ENCODE peak calls at places on chromosomes 7 and 10, in seven cellular contexts. One of them, this sample, is unnamed.
A peak's percentile ranks its signal among the peaks of the same experiment; 100 is the strongest.

GRCh38 chr10:63217120-63217605 is 84.0 kb downstream of the NRBF2 start:
- DNase-seq in CD4-positive, alpha-beta memory T cell: peak; percentile 64
- DNase-seq in NCI-H2081: peak; percentile 29
- DNase-seq in ELR: peak; percentile 80
- DNase-seq in lower leg skin: no peak
- DNase-seq in SW 1271: no peak
- DNase-seq in nucleus accumbens: no peak
- DNase-seq in this sample: peak; percentile 47

GRCh38 chr7:77908664-77909063 is 110.1 kb downstream of the PHTF2 start:
- DNase-seq in SW 1271: no peak
- DNase-seq in NCI-H2081: no peak
- DNase-seq in ELR: no peak
- DNase-seq in nucleus accumbens: no peak
- DNase-seq in CD4-positive, alpha-beta memory T cell: no peak
- DNase-seq in lower leg skin: no peak
- DNase-seq in this sample: no peak

GRCh38 chr10:85919358-85920022 is 447.1 kb downstream of the GRID1 start:
- DNase-seq in NCI-H2081: peak; percentile 78
- DNase-seq in CD4-positive, alpha-beta memory T cell: no peak
- DNase-seq in nucleus accumbens: no peak
- DNase-seq in SW 1271: no peak
- DNase-seq in lower leg skin: no peak
- DNase-seq in ELR: no peak
- DNase-seq in this sample: peak; percentile 13

GRCh38 chr7:117834983-117835664 is 38.1 kb downstream of the CTTNBP2 start:
- DNase-seq in NCI-H2081: peak; percentile 77
- DNase-seq in nucleus accumbens: no peak
- DNase-seq in CD4-positive, alpha-beta memory T cell: no peak
- DNase-seq in lower leg skin: no peak
- DNase-seq in ELR: no peak
- DNase-seq in SW 1271: no peak
- DNase-seq in this sample: no peak

GRCh38 chr7:79050592-79050991 is 402.9 kb downstream of the MAGI2 start:
- DNase-seq in SW 1271: no peak
- DNase-seq in NCI-H2081: no peak
- DNase-seq in nucleus accumbens: peak; percentile 13
- DNase-seq in lower leg skin: no peak
- DNase-seq in CD4-positive, alpha-beta memory T cell: no peak
- DNase-seq in ELR: peak; percentile 40
- DNase-seq in this sample: no peak

GRCh38 chr7:103011650-103012049 is 62.9 kb downstream of the FBXL13 start:
- DNase-seq in lower leg skin: no peak
- DNase-seq in SW 1271: no peak
- DNase-seq in nucleus accumbens: no peak
- DNase-seq in ELR: peak; percentile 47
- DNase-seq in CD4-positive, alpha-beta memory T cell: no peak
- DNase-seq in NCI-H2081: no peak
- DNase-seq in this sample: no peak

GRCh38 chr7:5215313-5215712 is 25.3 kb downstream of the WIPI2 start:
- DNase-seq in SW 1271: no peak
- DNase-seq in lower leg skin: no peak
- DNase-seq in CD4-positive, alpha-beta memory T cell: no peak
- DNase-seq in ELR: no peak
- DNase-seq in nucleus accumbens: no peak
- DNase-seq in NCI-H2081: no peak
- DNase-seq in this sample: no peak

GRCh38 chr10:15370741-15371701 is at the start of gene FAM171A1:
- DNase-seq in ELR: peak; percentile 70
- DNase-seq in NCI-H2081: peak; percentile 54
- DNase-seq in CD4-positive, alpha-beta memory T cell: peak; percentile 62
- DNase-seq in SW 1271: no peak
- DNase-seq in lower leg skin: peak; percentile 83
- DNase-seq in nucleus accumbens: peak; percentile 77
- DNase-seq in this sample: peak; percentile 83

GRCh38 chr10:12902135-12902572 is 99.4 kb downstream of the CCDC3 start:
- DNase-seq in SW 1271: no peak
- DNase-seq in ELR: peak; percentile 57
- DNase-seq in lower leg skin: no peak
- DNase-seq in CD4-positive, alpha-beta memory T cell: peak; percentile 26
- DNase-seq in NCI-H2081: peak; percentile 42
- DNase-seq in nucleus accumbens: peak; percentile 43
- DNase-seq in this sample: peak; percentile 79

GRCh38 chr10:77970869-77971803 is 44.6 kb upstream of the DLG5 start:
- DNase-seq in nucleus accumbens: no peak
- DNase-seq in SW 1271: no peak
- DNase-seq in CD4-positive, alpha-beta memory T cell: no peak
- DNase-seq in NCI-H2081: no peak
- DNase-seq in lower leg skin: peak; percentile 91
- DNase-seq in ELR: peak; percentile 82
- DNase-seq in this sample: no peak

GRCh38 chr7:116025098-116025809 is 5.3 kb downstream of the TFEC start:
- DNase-seq in ELR: peak; percentile 21
- DNase-seq in CD4-positive, alpha-beta memory T cell: no peak
- DNase-seq in lower leg skin: no peak
- DNase-seq in SW 1271: no peak
- DNase-seq in NCI-H2081: no peak
- DNase-seq in nucleus accumbens: no peak
- DNase-seq in this sample: no peak

GRCh38 chr7:99386584-99387238 is 12.2 kb downstream of the ARPC1B start:
- DNase-seq in ELR: peak; percentile 69
- DNase-seq in nucleus accumbens: no peak
- DNase-seq in SW 1271: peak; percentile 31
- DNase-seq in NCI-H2081: no peak
- DNase-seq in lower leg skin: no peak
- DNase-seq in CD4-positive, alpha-beta memory T cell: peak; percentile 38
- DNase-seq in this sample: no peak

GRCh38 chr7:28726563-28726962 is 231.6 kb downstream of the TRIL start:
- DNase-seq in NCI-H2081: no peak
- DNase-seq in lower leg skin: no peak
- DNase-seq in ELR: no peak
- DNase-seq in CD4-positive, alpha-beta memory T cell: no peak
- DNase-seq in nucleus accumbens: no peak
- DNase-seq in SW 1271: no peak
- DNase-seq in this sample: no peak

GRCh38 chr10:98404571-98405396 is 10.2 kb downstream of the PYROXD2 start:
- DNase-seq in nucleus accumbens: no peak
- DNase-seq in ELR: peak; percentile 72
- DNase-seq in CD4-positive, alpha-beta memory T cell: no peak
- DNase-seq in NCI-H2081: no peak
- DNase-seq in lower leg skin: no peak
- DNase-seq in SW 1271: no peak
- DNase-seq in this sample: no peak

GRCh38 chr7:64045301-64046040 is at the start of gene ZNF727:
- DNase-seq in SW 1271: peak; percentile 43
- DNase-seq in lower leg skin: no peak
- DNase-seq in NCI-H2081: no peak
- DNase-seq in ELR: no peak
- DNase-seq in nucleus accumbens: peak; percentile 75
- DNase-seq in CD4-positive, alpha-beta memory T cell: peak; percentile 25
- DNase-seq in this sample: peak; percentile 2

GRCh38 chr10:98293550-98294269 is 25.7 kb upstream of the LOXL4 start:
- DNase-seq in lower leg skin: peak; percentile 83
- DNase-seq in NCI-H2081: no peak
- DNase-seq in CD4-positive, alpha-beta memory T cell: no peak
- DNase-seq in ELR: no peak
- DNase-seq in SW 1271: no peak
- DNase-seq in nucleus accumbens: no peak
- DNase-seq in this sample: no peak

GRCh38 chr7:128409435-128410091 is at the start of gene IMPDH1:
- DNase-seq in SW 1271: no peak
- DNase-seq in lower leg skin: peak; percentile 98
- DNase-seq in nucleus accumbens: peak; percentile 89
- DNase-seq in CD4-positive, alpha-beta memory T cell: peak; percentile 83
- DNase-seq in NCI-H2081: peak; percentile 61
- DNase-seq in ELR: peak; percentile 75
- DNase-seq in this sample: peak; percentile 79

GRCh38 chr10:34681933-34682332 is 133.2 kb downstream of the PARD3 start:
- DNase-seq in NCI-H2081: no peak
- DNase-seq in ELR: no peak
- DNase-seq in lower leg skin: no peak
- DNase-seq in nucleus accumbens: no peak
- DNase-seq in SW 1271: no peak
- DNase-seq in CD4-positive, alpha-beta memory T cell: no peak
- DNase-seq in this sample: no peak

GRCh38 chr10:1121311-1121970 is 65.3 kb downstream of the WDR37 start:
- DNase-seq in NCI-H2081: no peak
- DNase-seq in nucleus accumbens: no peak
- DNase-seq in SW 1271: no peak
- DNase-seq in lower leg skin: no peak
- DNase-seq in ELR: no peak
- DNase-seq in CD4-positive, alpha-beta memory T cell: no peak
- DNase-seq in this sample: no peak

GRCh38 chr10:128087146-128087883 is 38.9 kb downstream of the MKI67 start:
- DNase-seq in CD4-positive, alpha-beta memory T cell: no peak
- DNase-seq in nucleus accumbens: no peak
- DNase-seq in NCI-H2081: no peak
- DNase-seq in SW 1271: no peak
- DNase-seq in ELR: no peak
- DNase-seq in lower leg skin: peak; percentile 45
- DNase-seq in this sample: no peak

GRCh38 chr7:117143066-117143465 is 179.8 kb downstream of the WNT2 start:
- DNase-seq in nucleus accumbens: no peak
- DNase-seq in NCI-H2081: no peak
- DNase-seq in CD4-positive, alpha-beta memory T cell: no peak
- DNase-seq in ELR: no peak
- DNase-seq in lower leg skin: no peak
- DNase-seq in SW 1271: no peak
- DNase-seq in this sample: no peak

GRCh38 chr7:99407849-99408346 is 499 bp downstream of the PDAP1 start:
- DNase-seq in NCI-H2081: peak; percentile 70
- DNase-seq in nucleus accumbens: peak; percentile 38
- DNase-seq in CD4-positive, alpha-beta memory T cell: peak; percentile 31
- DNase-seq in SW 1271: no peak
- DNase-seq in ELR: peak; percentile 87
- DNase-seq in lower leg skin: peak; percentile 93
- DNase-seq in this sample: peak; percentile 47

GRCh38 chr7:66535414-66536329 is 93.0 kb upstream of the KCTD7 start:
- DNase-seq in SW 1271: no peak
- DNase-seq in lower leg skin: no peak
- DNase-seq in CD4-positive, alpha-beta memory T cell: no peak
- DNase-seq in NCI-H2081: no peak
- DNase-seq in ELR: no peak
- DNase-seq in nucleus accumbens: no peak
- DNase-seq in this sample: no peak

GRCh38 chr10:95315509-95315908 is 24.7 kb upstream of the PDLIM1 start:
- DNase-seq in NCI-H2081: no peak
- DNase-seq in ELR: no peak
- DNase-seq in nucleus accumbens: no peak
- DNase-seq in lower leg skin: no peak
- DNase-seq in SW 1271: no peak
- DNase-seq in CD4-positive, alpha-beta memory T cell: no peak
- DNase-seq in this sample: no peak

GRCh38 chr7:123372368-123372767 is 162.0 kb downstream of the IQUB start:
- DNase-seq in ELR: no peak
- DNase-seq in SW 1271: no peak
- DNase-seq in nucleus accumbens: no peak
- DNase-seq in NCI-H2081: no peak
- DNase-seq in lower leg skin: no peak
- DNase-seq in CD4-positive, alpha-beta memory T cell: no peak
- DNase-seq in this sample: no peak

GRCh38 chr10:29736325-29737208 is 101.8 kb upstream of the SVIL start:
- DNase-seq in nucleus accumbens: peak; percentile 28
- DNase-seq in ELR: peak; percentile 62
- DNase-seq in CD4-positive, alpha-beta memory T cell: peak; percentile 24
- DNase-seq in SW 1271: peak; percentile 48
- DNase-seq in lower leg skin: peak; percentile 90
- DNase-seq in NCI-H2081: peak; percentile 44
- DNase-seq in this sample: peak; percentile 69

GRCh38 chr7:143384741-143385631 is 3.8 kb downstream of the ZYX start:
- DNase-seq in nucleus accumbens: no peak
- DNase-seq in SW 1271: no peak
- DNase-seq in CD4-positive, alpha-beta memory T cell: no peak
- DNase-seq in lower leg skin: peak; percentile 82
- DNase-seq in ELR: no peak
- DNase-seq in NCI-H2081: no peak
- DNase-seq in this sample: no peak

GRCh38 chr7:103993551-103993950 is 4.1 kb upstream of the RELN start:
- DNase-seq in CD4-positive, alpha-beta memory T cell: no peak
- DNase-seq in SW 1271: no peak
- DNase-seq in lower leg skin: no peak
- DNase-seq in NCI-H2081: no peak
- DNase-seq in ELR: peak; percentile 50
- DNase-seq in nucleus accumbens: no peak
- DNase-seq in this sample: no peak

GRCh38 chr7:46695045-46695708 is 774.1 kb upstream of the IGFBP3 start:
- DNase-seq in CD4-positive, alpha-beta memory T cell: no peak
- DNase-seq in SW 1271: no peak
- DNase-seq in lower leg skin: no peak
- DNase-seq in ELR: peak; percentile 40
- DNase-seq in NCI-H2081: no peak
- DNase-seq in nucleus accumbens: no peak
- DNase-seq in this sample: no peak

GRCh38 chr10:98338318-98338717 is 70.3 kb upstream of the LOXL4 start:
- DNase-seq in CD4-positive, alpha-beta memory T cell: no peak
- DNase-seq in nucleus accumbens: no peak
- DNase-seq in SW 1271: no peak
- DNase-seq in NCI-H2081: no peak
- DNase-seq in ELR: no peak
- DNase-seq in lower leg skin: peak; percentile 21
- DNase-seq in this sample: no peak

GRCh38 chr7:133077394-133077793 is 4.5 kb downstream of the CHCHD3 start:
- DNase-seq in nucleus accumbens: no peak
- DNase-seq in SW 1271: no peak
- DNase-seq in ELR: no peak
- DNase-seq in CD4-positive, alpha-beta memory T cell: no peak
- DNase-seq in NCI-H2081: no peak
- DNase-seq in lower leg skin: no peak
- DNase-seq in this sample: no peak

GRCh38 chr10:124732931-124733536 is 11.1 kb downstream of the FAM53B start:
- DNase-seq in NCI-H2081: no peak
- DNase-seq in lower leg skin: peak; percentile 87
- DNase-seq in ELR: no peak
- DNase-seq in nucleus accumbens: peak; percentile 60
- DNase-seq in CD4-positive, alpha-beta memory T cell: peak; percentile 37
- DNase-seq in SW 1271: no peak
- DNase-seq in this sample: no peak

GRCh38 chr7:131493559-131493958 is 62.9 kb downstream of the PODXL start:
- DNase-seq in CD4-positive, alpha-beta memory T cell: no peak
- DNase-seq in ELR: no peak
- DNase-seq in NCI-H2081: no peak
- DNase-seq in lower leg skin: no peak
- DNase-seq in SW 1271: no peak
- DNase-seq in nucleus accumbens: no peak
- DNase-seq in this sample: no peak

GRCh38 chr10:120578890-120579289 is 121.9 kb downstream of the PLPP4 start:
- DNase-seq in SW 1271: no peak
- DNase-seq in lower leg skin: no peak
- DNase-seq in CD4-positive, alpha-beta memory T cell: no peak
- DNase-seq in NCI-H2081: no peak
- DNase-seq in ELR: no peak
- DNase-seq in nucleus accumbens: no peak
- DNase-seq in this sample: no peak

GRCh38 chr10:114724295-114724694 is 66.2 kb upstream of the ABLIM1 start:
- DNase-seq in SW 1271: no peak
- DNase-seq in ELR: no peak
- DNase-seq in nucleus accumbens: no peak
- DNase-seq in lower leg skin: no peak
- DNase-seq in NCI-H2081: no peak
- DNase-seq in CD4-positive, alpha-beta memory T cell: no peak
- DNase-seq in this sample: no peak

This sample was measured in NCI-H146.